ENCODE peak calls at places on chromosome 19, in six cellular contexts. S is left lung; E is germinal center; K is stimulated activated CD8-positive, alpha-beta memory T cell treated with anti-CD3 and anti-CD28 coated beads, Interleukin-4, amount 100 ng/mL, for 1 hour; W is HEK293T; F is NCI-H2107. M is an unnamed sample.

GRCh38 chr19:55703790-55704215 is 28.8 kb downstream of the EPN1 start:
- DNase-seq in S (peak), E (peak), K (no peak), W (peak), F (no peak), M (no peak)

GRCh38 chr19:40193587-40193849 is 2.3 kb downstream of the MAP3K10 start:
- DNase-seq in S (no peak), E (no peak), K (no peak), W (no peak), F (no peak), M (no peak)

GRCh38 chr19:41753159-41753558 is 2.2 kb upstream of the CEACAM6 start:
- DNase-seq in S (peak), E (peak), K (peak), W (peak), F (peak), M (peak)

GRCh38 chr19:20365146-20365545 is 198.1 kb downstream of the ZNF486 start:
- DNase-seq in S (no peak), E (no peak), K (no peak), W (no peak), F (no peak), M (no peak)

GRCh38 chr19:17681505-17682125 is 6.5 kb downstream of the UNC13A start:
- DNase-seq in S (no peak), E (peak), K (no peak), W (peak), F (no peak), M (no peak)

GRCh38 chr19:46480409-46480808 is 9.0 kb upstream of the PNMA8A start:
- DNase-seq in S (no peak), E (no peak), K (no peak), W (peak), F (no peak), M (no peak)

GRCh38 chr19:35518313-35518712 is 4.9 kb upstream of the DMKN start:
- DNase-seq in S (no peak), E (no peak), K (no peak), W (no peak), F (no peak), M (no peak)

GRCh38 chr19:44592451-44592890 is 20.9 kb upstream of the IGSF23 start:
- DNase-seq in S (no peak), E (no peak), K (no peak), W (no peak), F (no peak), M (no peak)

GRCh38 chr19:46134527-46134926 is 10.0 kb upstream of the IGFL3 start:
- DNase-seq in S (no peak), E (no peak), K (no peak), W (no peak), F (no peak), M (no peak)

GRCh38 chr19:38506723-38507550 is 73.4 kb downstream of the RYR1 start:
- DNase-seq in S (peak), E (peak), K (no peak), W (peak), F (no peak), M (peak)

GRCh38 chr19:40279761-40280607 is 5.2 kb downstream of the AKT2 start:
- DNase-seq in S (no peak), E (peak), K (no peak), W (no peak), F (no peak), M (no peak)

GRCh38 chr19:7676376-7676775 is 514 bp upstream of the MCEMP1 start:
- DNase-seq in S (no peak), E (no peak), K (no peak), W (no peak), F (no peak), M (no peak)

GRCh38 chr19:16416996-16417395 is 54.8 kb downstream of the EPS15L1 start:
- DNase-seq in S (no peak), E (no peak), K (no peak), W (no peak), F (no peak), M (no peak)

M was measured in neuronal stem cell.